ENCODE peak calls at places on chromosomes 11 and 22, in five cellular contexts. J is heart left ventricle, I is AG10803, E is neural crest cell, D is kidney. Z is an unnamed sample.

GRCh38 chr11:123429851-123430735 is at the start of gene GRAMD1B:
- DNase-seq in J (peak; percentile 85), D (peak; percentile 81), E (peak; percentile 66), I (peak; percentile 83), Z (peak; percentile 92)

GRCh38 chr11:125593113-125593761 is 585 bp downstream of the STT3A start:
- DNase-seq in J (no peak), E (no peak), D (no peak), I (peak; percentile 30), Z (no peak)

GRCh38 chr11:117492578-117493251 is 165.1 kb downstream of the CEP164 start:
- DNase-seq in E (peak; percentile 60), D (no peak), J (no peak), I (no peak), Z (no peak)

GRCh38 chr22:44972363-44973083 is 37.3 kb downstream of the PHF21B start:
- DNase-seq in E (no peak), J (no peak), I (no peak), D (no peak), Z (no peak)

GRCh38 chr11:103609117-103610066 is 427.0 kb upstream of the DDI1 start:
- DNase-seq in J (no peak), E (no peak), D (no peak), I (peak; percentile 95), Z (no peak)

GRCh38 chr22:26169312-26170111 is at the start of gene SEZ6L:
- DNase-seq in E (peak; percentile 42), D (no peak), I (no peak), J (peak; percentile 68), Z (no peak)

GRCh38 chr11:126791991-126792390 is 208.6 kb downstream of the KIRREL3 start:
- DNase-seq in I (no peak), E (no peak), J (no peak), D (no peak), Z (no peak)

GRCh38 chr22:29253561-29254282 is 14.1 kb downstream of the RHBDD3 start:
- DNase-seq in J (no peak), E (no peak), I (no peak), D (no peak), Z (peak; percentile 53)

GRCh38 chr11:102666331-102666957 is 39.1 kb downstream of the MMP27 start:
- DNase-seq in J (no peak), E (peak; percentile 3), D (no peak), I (peak; percentile 55), Z (no peak)

GRCh38 chr22:42560781-42561180 is 7.0 kb downstream of the SERHL2 start:
- DNase-seq in E (no peak), D (no peak), I (no peak), J (no peak), Z (no peak)

DNA sequence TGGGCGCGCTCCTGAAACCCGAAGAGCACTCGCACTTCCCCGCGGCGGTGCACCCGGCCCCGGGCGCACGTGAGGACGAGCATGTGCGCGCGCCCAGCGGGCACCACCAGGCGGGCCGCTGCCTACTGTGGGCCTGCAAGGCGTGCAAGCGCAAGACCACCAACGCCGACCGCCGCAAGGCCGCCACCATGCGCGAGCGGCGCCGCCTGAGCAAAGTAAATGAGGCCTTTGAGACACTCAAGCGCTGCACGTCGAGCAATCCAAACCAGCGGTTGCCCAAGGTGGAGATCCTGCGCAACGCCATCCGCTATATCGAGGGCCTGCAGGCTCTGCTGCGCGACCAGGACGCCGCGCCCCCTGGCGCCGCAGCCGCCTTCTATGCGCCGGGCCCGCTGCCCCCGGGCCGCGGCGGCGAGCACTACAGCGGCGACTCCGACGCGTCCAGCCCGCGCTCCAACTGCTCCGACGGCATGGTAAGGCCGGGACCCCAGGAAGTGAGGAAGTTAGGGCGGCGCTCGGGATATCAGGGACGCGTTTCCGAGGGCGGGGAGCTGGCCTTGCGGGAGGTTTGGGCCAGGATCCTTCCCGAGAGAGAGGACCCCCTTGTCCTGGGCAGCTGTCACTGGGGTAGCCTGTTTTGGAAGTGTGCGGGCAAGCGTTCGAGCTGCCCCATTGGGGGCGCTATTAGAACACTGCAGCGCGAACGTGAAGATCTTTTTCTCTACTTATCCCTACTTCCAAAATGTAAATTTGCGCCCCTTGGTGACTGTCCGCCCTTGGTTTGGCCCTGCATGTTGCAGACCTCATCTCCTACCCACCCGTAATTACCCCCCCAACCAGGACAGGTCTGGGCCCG is 797 bp downstream of the MYOD1 start:
- DNase-seq in E (peak; percentile 46), D (no peak), J (no peak), I (no peak), Z (no peak)
- TF ChIP-seq CTCF in E (peak; percentile 47), D (no peak), J (peak; percentile 10), I (peak; percentile 3), Z (peak; percentile 62)

GRCh38 chr11:38416141-38416540 is 1818.1 kb upstream of the RAG2 start:
- DNase-seq in D (no peak), E (no peak), J (no peak), I (no peak), Z (no peak)

GRCh38 chr11:38411149-38411548 is 1813.1 kb upstream of the RAG2 start:
- DNase-seq in J (no peak), D (no peak), E (no peak), I (no peak), Z (no peak)
- TF ChIP-seq CTCF in J (no peak), D (no peak), E (peak; percentile 46), I (no peak), Z (peak; percentile 51)

GRCh38 chr11:20132667-20133039 is 27.6 kb downstream of the DBX1 start:
- DNase-seq in E (no peak), I (no peak), J (no peak), D (no peak), Z (no peak)
- TF ChIP-seq CTCF in E (peak; percentile 7), I (no peak), J (no peak), D (no peak), Z (peak; percentile 79)

DNA sequence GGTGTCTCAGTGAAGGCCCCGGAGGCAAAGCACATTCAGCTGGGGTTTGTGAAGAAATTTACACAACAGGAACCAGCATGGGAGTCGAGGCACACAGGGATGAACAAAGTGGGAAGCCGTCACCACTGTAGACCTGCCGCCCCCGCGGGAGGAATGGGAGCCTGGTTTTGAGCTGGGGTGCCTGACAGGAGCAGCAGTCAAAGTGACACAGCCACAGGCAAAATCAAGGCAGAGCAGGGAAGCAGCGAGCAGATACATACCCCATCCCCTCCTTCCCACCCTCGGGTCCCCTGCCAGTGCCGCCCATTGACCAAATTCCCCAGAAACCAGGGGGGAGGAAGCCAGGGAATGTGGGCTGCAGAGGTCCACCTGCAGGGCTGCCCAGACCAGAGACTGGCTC is 20.8 kb downstream of the P2RX3 start:
- DNase-seq in E (no peak), D (no peak), J (no peak), I (no peak), Z (no peak)
- TF ChIP-seq CTCF in E (no peak), D (no peak), J (no peak), I (no peak), Z (no peak)

Z was measured in chondrocyte.